ENCODE peak calls at places on chromosomes 5 and 9, in seven cellular contexts. One of them, this sample, is unnamed.

GRCh38 chr5:17234384-17234783 is 17.0 kb downstream of the BASP1 start:
- DNase-seq in sigmoid colon: no peak
- DNase-seq in heart left ventricle: no peak
- DNase-seq in vagina: no peak
- DNase-seq in A549: no peak
- DNase-seq in prostate gland: no peak
- DNase-seq in spleen: no peak
- DNase-seq in this sample: no peak

GRCh38 chr5:151040211-151040747 is 19.9 kb downstream of the GPX3 start:
- DNase-seq in sigmoid colon: no peak
- DNase-seq in heart left ventricle: no peak
- DNase-seq in vagina: no peak
- DNase-seq in A549: peak; percentile 64
- DNase-seq in prostate gland: no peak
- DNase-seq in spleen: peak; percentile 38
- DNase-seq in this sample: no peak

GRCh38 chr5:5767286-5767928 is 344.9 kb downstream of the ICE1 start:
- DNase-seq in sigmoid colon: no peak
- DNase-seq in heart left ventricle: peak; percentile 74
- DNase-seq in vagina: no peak
- DNase-seq in A549: no peak
- DNase-seq in prostate gland: peak; percentile 58
- DNase-seq in spleen: no peak
- DNase-seq in this sample: peak; percentile 51

GRCh38 chr9:9998491-9999287 is 614.1 kb downstream of the PTPRD start:
- DNase-seq in sigmoid colon: no peak
- DNase-seq in heart left ventricle: no peak
- DNase-seq in vagina: no peak
- DNase-seq in A549: peak; percentile 9
- DNase-seq in prostate gland: no peak
- DNase-seq in spleen: no peak
- DNase-seq in this sample: no peak

GRCh38 chr5:138470322-138471285 is 5.3 kb downstream of the EGR1 start:
- DNase-seq in sigmoid colon: no peak
- DNase-seq in heart left ventricle: no peak
- DNase-seq in vagina: no peak
- DNase-seq in A549: no peak
- DNase-seq in prostate gland: no peak
- DNase-seq in spleen: no peak
- DNase-seq in this sample: no peak

GRCh38 chr9:87883990-87884389 is 1.3 kb downstream of the SPATA31E1 start:
- DNase-seq in sigmoid colon: no peak
- DNase-seq in heart left ventricle: no peak
- DNase-seq in vagina: peak; percentile 75
- DNase-seq in A549: peak; percentile 18
- DNase-seq in prostate gland: peak; percentile 2
- DNase-seq in spleen: no peak
- DNase-seq in this sample: no peak

GRCh38 chr9:108813951-108814601 is 41.7 kb downstream of the ACTL7B start:
- DNase-seq in sigmoid colon: no peak
- DNase-seq in heart left ventricle: no peak
- DNase-seq in vagina: no peak
- DNase-seq in A549: peak; percentile 63
- DNase-seq in prostate gland: no peak
- DNase-seq in spleen: no peak
- DNase-seq in this sample: no peak

GRCh38 chr5:44942524-44943001 is 133.8 kb downstream of the MRPS30 start:
- DNase-seq in sigmoid colon: no peak
- DNase-seq in heart left ventricle: no peak
- DNase-seq in vagina: no peak
- DNase-seq in A549: no peak
- DNase-seq in prostate gland: no peak
- DNase-seq in spleen: no peak
- DNase-seq in this sample: no peak

GRCh38 chr5:138544171-138545134 is 1.4 kb upstream of the ETF1 start:
- DNase-seq in sigmoid colon: peak; percentile 75
- DNase-seq in heart left ventricle: no peak
- DNase-seq in vagina: peak; percentile 88
- DNase-seq in A549: no peak
- DNase-seq in prostate gland: no peak
- DNase-seq in spleen: no peak
- DNase-seq in this sample: no peak

GRCh38 chr9:34744295-34745221 is 34.6 kb upstream of the CCL21 start:
- DNase-seq in sigmoid colon: peak; percentile 79
- DNase-seq in heart left ventricle: peak; percentile 65
- DNase-seq in vagina: no peak
- DNase-seq in A549: peak; percentile 28
- DNase-seq in prostate gland: peak; percentile 60
- DNase-seq in spleen: no peak
- DNase-seq in this sample: no peak

GRCh38 chr5:81162501-81162900 is 70.6 kb upstream of the CKMT2 start:
- DNase-seq in sigmoid colon: no peak
- DNase-seq in heart left ventricle: no peak
- DNase-seq in vagina: no peak
- DNase-seq in A549: no peak
- DNase-seq in prostate gland: no peak
- DNase-seq in spleen: no peak
- DNase-seq in this sample: no peak

GRCh38 chr5:73496984-73497457 is 1.2 kb upstream of the BTF3 start:
- DNase-seq in sigmoid colon: no peak
- DNase-seq in heart left ventricle: no peak
- DNase-seq in vagina: no peak
- DNase-seq in A549: peak; percentile 85
- DNase-seq in prostate gland: no peak
- DNase-seq in spleen: no peak
- DNase-seq in this sample: no peak

GRCh38 chr5:138662599-138662998 is 87.4 kb upstream of the HSPA9 start:
- DNase-seq in sigmoid colon: no peak
- DNase-seq in heart left ventricle: no peak
- DNase-seq in vagina: no peak
- DNase-seq in A549: no peak
- DNase-seq in prostate gland: no peak
- DNase-seq in spleen: no peak
- DNase-seq in this sample: no peak

GRCh38 chr9:107480386-107480789 is 9.2 kb downstream of the KLF4 start:
- DNase-seq in sigmoid colon: peak; percentile 79
- DNase-seq in heart left ventricle: peak; percentile 61
- DNase-seq in vagina: no peak
- DNase-seq in A549: peak; percentile 38
- DNase-seq in prostate gland: no peak
- DNase-seq in spleen: no peak
- DNase-seq in this sample: no peak

GRCh38 chr9:5838884-5839571 is 6.1 kb upstream of the ERMP1 start:
- DNase-seq in sigmoid colon: no peak
- DNase-seq in heart left ventricle: no peak
- DNase-seq in vagina: no peak
- DNase-seq in A549: peak; percentile 95
- DNase-seq in prostate gland: no peak
- DNase-seq in spleen: no peak
- DNase-seq in this sample: peak; percentile 69

DNA sequence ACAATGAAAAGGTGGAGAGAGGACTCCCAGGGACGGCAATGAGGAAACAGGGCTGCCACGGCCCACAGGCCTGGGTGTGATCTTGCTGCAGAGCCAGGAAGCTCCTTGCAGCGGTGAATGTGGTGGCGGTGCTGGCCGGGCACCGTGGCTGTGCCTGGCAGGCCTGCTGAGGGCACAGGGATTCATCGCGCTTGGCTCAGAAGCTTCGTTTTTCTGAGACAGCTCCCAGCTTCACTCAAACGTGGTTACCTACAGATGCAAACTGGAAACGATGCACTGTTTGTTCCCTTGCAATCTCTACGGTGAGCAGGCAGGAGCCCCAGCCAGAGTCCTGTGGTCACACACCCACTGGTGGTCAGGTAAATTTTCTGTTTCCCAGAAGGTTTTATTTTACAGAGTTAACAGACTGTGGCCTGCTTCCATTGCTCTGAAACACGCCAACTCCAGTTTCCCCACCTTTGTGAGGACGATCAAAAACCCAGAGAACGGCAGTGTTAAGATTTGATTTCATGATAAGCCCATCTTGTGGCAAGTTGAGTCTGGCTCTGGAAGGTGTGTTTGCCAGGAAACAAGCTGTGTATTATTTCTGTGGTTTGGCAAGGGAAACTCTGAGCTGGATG is 183.9 kb downstream of the AUH start:
- DNase-seq in sigmoid colon: no peak
- DNase-seq in heart left ventricle: no peak
- DNase-seq in vagina: peak; percentile 79
- DNase-seq in A549: no peak
- DNase-seq in prostate gland: peak; percentile 79
- DNase-seq in spleen: peak; percentile 85
- DNase-seq in this sample: peak; percentile 26
- TF ChIP-seq POLR2A in sigmoid colon: no peak
- TF ChIP-seq POLR2A in heart left ventricle: no peak
- TF ChIP-seq POLR2A in vagina: no peak
- TF ChIP-seq POLR2A in A549: no peak
- TF ChIP-seq POLR2A in prostate gland: no peak
- TF ChIP-seq POLR2A in spleen: no peak
- TF ChIP-seq POLR2A in this sample: no peak

GRCh38 chr5:3287516-3287915 is 308.1 kb upstream of the IRX1 start:
- DNase-seq in sigmoid colon: no peak
- DNase-seq in heart left ventricle: no peak
- DNase-seq in vagina: no peak
- DNase-seq in A549: no peak
- DNase-seq in prostate gland: no peak
- DNase-seq in spleen: peak; percentile 64
- DNase-seq in this sample: no peak

GRCh38 chr5:3281346-3281745 is 314.3 kb upstream of the IRX1 start:
- DNase-seq in sigmoid colon: no peak
- DNase-seq in heart left ventricle: no peak
- DNase-seq in vagina: no peak
- DNase-seq in A549: no peak
- DNase-seq in prostate gland: no peak
- DNase-seq in spleen: no peak
- DNase-seq in this sample: no peak

GRCh38 chr5:3285621-3286020 is 310.0 kb upstream of the IRX1 start:
- DNase-seq in sigmoid colon: no peak
- DNase-seq in heart left ventricle: no peak
- DNase-seq in vagina: no peak
- DNase-seq in A549: no peak
- DNase-seq in prostate gland: no peak
- DNase-seq in spleen: peak; percentile 47
- DNase-seq in this sample: no peak

GRCh38 chr5:3282841-3283240 is 312.8 kb upstream of the IRX1 start:
- DNase-seq in sigmoid colon: no peak
- DNase-seq in heart left ventricle: no peak
- DNase-seq in vagina: no peak
- DNase-seq in A549: no peak
- DNase-seq in prostate gland: no peak
- DNase-seq in spleen: no peak
- DNase-seq in this sample: no peak

DNA sequence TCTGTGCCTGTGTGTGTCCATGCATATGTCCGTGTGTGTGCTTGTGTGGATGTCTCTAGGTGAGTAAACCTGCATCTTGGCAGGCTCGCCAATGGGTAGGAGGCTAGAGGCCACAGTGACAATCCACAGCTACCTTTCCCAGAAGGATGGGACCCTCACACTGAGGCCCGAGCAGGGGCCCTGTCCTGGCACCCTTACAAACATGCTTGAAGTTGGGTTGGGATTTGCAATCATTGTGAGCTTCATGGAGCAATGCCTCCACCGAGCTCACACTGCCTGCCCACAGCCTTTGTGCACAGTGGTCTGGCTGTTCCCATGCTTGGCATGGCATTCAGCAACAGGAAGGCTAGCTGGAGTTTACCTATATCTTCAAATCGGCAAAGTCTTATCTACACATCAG is 311.1 kb upstream of the IRX1 start:
- DNase-seq in sigmoid colon: no peak
- DNase-seq in heart left ventricle: no peak
- DNase-seq in vagina: no peak
- DNase-seq in A549: no peak
- DNase-seq in prostate gland: no peak
- DNase-seq in spleen: no peak
- DNase-seq in this sample: no peak
- H3K9me3 ChIP-seq in sigmoid colon: no peaks in the 10 kb centered on the region
- H3K9me3 ChIP-seq in heart left ventricle: no peaks in the 10 kb centered on the region
- H3K9me3 ChIP-seq in vagina: no peaks in the 10 kb centered on the region
- H3K9me3 ChIP-seq in A549: no peaks in the 10 kb centered on the region
- H3K9me3 ChIP-seq in prostate gland: no peaks in the 10 kb centered on the region
- H3K9me3 ChIP-seq in spleen: no peaks in the 10 kb centered on the region
- H3K9me3 ChIP-seq in this sample: no peaks in the 10 kb centered on the region

DNA sequence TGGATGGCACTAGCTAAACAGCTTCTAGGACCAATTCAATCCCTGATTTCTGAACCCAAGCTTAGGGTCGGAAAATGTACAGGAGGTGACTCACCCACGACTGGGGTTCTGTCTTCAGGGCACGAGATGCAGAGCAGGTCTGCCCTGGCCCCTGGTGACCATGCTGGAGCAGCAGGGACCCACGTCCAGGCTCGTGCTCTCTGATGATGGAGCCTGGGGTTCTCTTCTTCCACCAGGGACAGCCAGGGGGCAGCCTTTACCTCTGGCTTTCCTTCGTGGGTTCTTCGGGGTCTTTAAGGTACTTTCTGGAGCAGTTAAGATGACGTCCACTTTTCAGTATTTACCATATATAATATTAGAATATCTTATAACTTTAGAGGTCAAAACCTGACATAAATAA is 2.1 kb downstream of the CFAP77 start:
- DNase-seq in sigmoid colon: no peak
- DNase-seq in heart left ventricle: no peak
- DNase-seq in vagina: no peak
- DNase-seq in A549: peak; percentile 27
- DNase-seq in prostate gland: no peak
- DNase-seq in spleen: no peak
- DNase-seq in this sample: no peak
- TF ChIP-seq CTCF in sigmoid colon: no peak
- TF ChIP-seq CTCF in heart left ventricle: peak; percentile 41
- TF ChIP-seq CTCF in vagina: no peak
- TF ChIP-seq CTCF in A549: peak; percentile 31
- TF ChIP-seq CTCF in prostate gland: no peak
- TF ChIP-seq CTCF in spleen: peak; percentile 36
- TF ChIP-seq CTCF in this sample: peak; percentile 14

DNA sequence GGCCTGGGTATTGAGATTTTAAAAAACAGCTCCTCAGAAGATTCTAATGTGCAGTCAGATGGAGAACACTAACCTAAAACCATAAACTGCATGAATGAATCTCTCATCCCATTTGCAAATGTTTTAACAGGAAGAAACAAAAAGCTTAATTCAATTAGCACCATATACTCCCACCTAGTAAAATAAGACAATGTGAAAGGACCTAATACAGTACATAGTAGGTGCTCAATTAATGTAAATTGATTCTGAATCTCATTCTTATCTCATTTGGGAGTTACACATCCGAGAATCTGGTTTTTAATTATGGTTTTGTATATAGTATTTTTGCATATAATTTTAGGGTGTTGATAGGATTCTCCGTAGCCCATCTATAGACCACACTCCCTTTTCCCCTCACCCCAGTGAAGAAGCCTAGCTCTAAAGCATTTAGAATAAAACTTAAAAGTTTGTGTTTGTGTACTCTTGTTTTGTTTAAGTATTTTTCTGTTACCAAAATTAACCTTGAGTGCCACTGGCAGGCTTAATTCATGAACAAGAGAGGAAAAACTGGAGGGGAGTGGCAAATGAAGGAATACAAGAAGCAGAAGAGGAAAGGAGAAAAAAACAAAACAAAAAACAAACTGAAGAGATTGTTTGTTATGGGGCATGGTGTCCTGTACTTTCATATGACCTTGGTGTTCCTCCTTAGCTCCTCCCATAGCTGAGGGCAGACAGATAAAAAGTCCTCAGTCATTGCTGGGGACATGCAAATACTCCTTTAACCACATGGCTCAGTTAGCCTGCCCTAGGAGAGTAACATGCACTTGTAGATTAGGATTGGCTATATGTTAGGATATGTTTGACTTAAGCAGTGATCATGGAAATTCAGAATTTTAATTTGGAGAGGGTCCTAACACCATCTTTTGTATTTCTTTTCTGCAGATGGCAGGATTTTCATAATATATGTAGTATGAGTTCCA is 1.2 kb downstream of the RNF14 start:
- DNase-seq in sigmoid colon: no peak
- DNase-seq in heart left ventricle: no peak
- DNase-seq in vagina: no peak
- DNase-seq in A549: peak; percentile 53
- DNase-seq in prostate gland: no peak
- DNase-seq in spleen: no peak
- DNase-seq in this sample: no peak
- TF ChIP-seq POLR2A in sigmoid colon: no peak
- TF ChIP-seq POLR2A in heart left ventricle: no peak
- TF ChIP-seq POLR2A in vagina: no peak
- TF ChIP-seq POLR2A in A549: no peak
- TF ChIP-seq POLR2A in prostate gland: no peak
- TF ChIP-seq POLR2A in spleen: no peak
- TF ChIP-seq POLR2A in this sample: no peak